ENCODE peak calls at places on chromosomes 13 and 19, in nine cellular contexts. I, R, K, G, Y, L, N, S and W are unnamed samples.

GRCh38 chr13:97191143-97191542 is 31.0 kb upstream of the MBNL2 start:
- DNase-seq in S (no peak), N (no peak), Y (no peak), R (no peak), K (no peak), I (no peak), G (no peak), L (no peak), W (no peak)

GRCh38 chr13:43804461-43805070 is 17.8 kb upstream of the ENOX1 start:
- DNase-seq in L (no peak), I (no peak), R (no peak), S (peak; percentile 89), N (peak; percentile 43), K (no peak), G (no peak), Y (no peak), W (peak; percentile 36)

GRCh38 chr13:44876782-44877324 is 112.4 kb downstream of the NUFIP1 start:
- DNase-seq in Y (no peak), R (no peak), K (no peak), I (no peak), G (no peak), L (peak; percentile 24), S (peak; percentile 44), N (no peak), W (no peak)

GRCh38 chr13:29993716-29994488 is 143.5 kb upstream of the UBL3 start:
- DNase-seq in R (no peak), S (peak; percentile 93), Y (no peak), I (no peak), N (no peak), K (no peak), G (no peak), L (no peak), W (no peak)

GRCh38 chr13:23074054-23074805 is 106.5 kb upstream of the SGCG start:
- DNase-seq in K (no peak), I (no peak), L (no peak), Y (no peak), N (no peak), R (no peak), S (no peak), G (no peak), W (no peak)

GRCh38 chr13:42643076-42643475 is 69.1 kb downstream of the TNFSF11 start:
- DNase-seq in G (no peak), L (no peak), S (no peak), I (no peak), N (no peak), K (no peak), Y (no peak), R (no peak), W (no peak)

GRCh38 chr13:46126552-46127171 is 21.8 kb upstream of the CPB2 start:
- DNase-seq in I (peak; percentile 68), R (peak; percentile 60), K (peak; percentile 48), Y (peak; percentile 83), G (peak; percentile 75), S (peak; percentile 74), N (peak; percentile 37), L (peak; percentile 75), W (peak; percentile 72)

GRCh38 chr13:45885194-45885593 is 33.6 kb upstream of the SIAH3 start:
- DNase-seq in N (no peak), Y (no peak), G (no peak), K (no peak), L (no peak), R (no peak), S (no peak), I (no peak), W (no peak)

GRCh38 chr19:47473336-47473735 is 1.6 kb upstream of the SLC8A2 start:
- DNase-seq in I (peak; percentile 42), L (no peak), R (no peak), Y (no peak), S (no peak), G (no peak), K (no peak), N (no peak), W (no peak)

GRCh38 chr13:94459116-94459515 is 20.4 kb downstream of the DCT start:
- DNase-seq in R (no peak), N (no peak), Y (no peak), S (no peak), L (no peak), K (no peak), G (no peak), I (no peak), W (no peak)

GRCh38 chr19:7681336-7682174 is 922 bp downstream of the TRAPPC5 start:
- DNase-seq in S (peak; percentile 76), I (peak; percentile 85), K (peak; percentile 77), R (peak; percentile 76), G (peak; percentile 81), Y (peak; percentile 90), N (no peak), L (peak; percentile 75), W (peak; percentile 83)

GRCh38 chr13:94332360-94333040 is 147.0 kb downstream of the DCT start:
- DNase-seq in N (no peak), R (no peak), S (no peak), Y (no peak), I (no peak), K (no peak), L (no peak), G (no peak), W (no peak)

GRCh38 chr13:79775830-79776229 is 294.9 kb downstream of the NDFIP2 start:
- DNase-seq in I (no peak), N (no peak), K (no peak), L (no peak), S (peak; percentile 80), G (no peak), Y (no peak), R (no peak), W (no peak)

GRCh38 chr19:47109541-47110375 is 3.8 kb downstream of the ZC3H4 start:
- DNase-seq in G (no peak), K (no peak), L (no peak), S (peak; percentile 69), R (peak; percentile 27), N (no peak), I (no peak), Y (no peak), W (peak; percentile 28)

GRCh38 chr19:16896913-16897571 is 8.2 kb downstream of the F2RL3 start:
- DNase-seq in S (peak; percentile 92), N (no peak), L (peak; percentile 98), G (peak; percentile 46), R (peak; percentile 24), I (peak; percentile 97), Y (peak; percentile 94), K (peak; percentile 57), W (peak; percentile 79)

GRCh38 chr19:24101459-24102122 is 14.6 kb downstream of the ZNF254 start:
- DNase-seq in R (no peak), Y (no peak), I (no peak), L (no peak), G (no peak), N (no peak), S (peak; percentile 4), K (no peak), W (no peak)

GRCh38 chr19:2064788-2065524 is 13.9 kb upstream of the MKNK2 start:
- DNase-seq in K (no peak), I (no peak), L (no peak), Y (no peak), G (no peak), N (no peak), R (no peak), S (no peak), W (no peak)

GRCh38 chr13:110336681-110337080 is 29.6 kb downstream of the COL4A2 start:
- DNase-seq in K (no peak), L (no peak), N (no peak), Y (no peak), R (no peak), S (no peak), G (no peak), I (no peak), W (no peak)

GRCh38 chr19:35264281-35265125 is 4.3 kb upstream of the USF2 start:
- DNase-seq in Y (peak; percentile 46), I (peak; percentile 34), G (no peak), K (no peak), L (no peak), R (no peak), N (no peak), S (no peak), W (no peak)

GRCh38 chr19:49437231-49437630 is 4.1 kb downstream of the SLC17A7 start:
- DNase-seq in R (no peak), S (no peak), K (no peak), G (no peak), N (no peak), L (no peak), I (no peak), Y (no peak), W (no peak)

GRCh38 chr19:5067666-5068065 is 98.8 kb downstream of the KDM4B start:
- DNase-seq in K (no peak), L (peak; percentile 23), N (no peak), G (no peak), Y (no peak), I (no peak), S (no peak), R (no peak), W (no peak)

GRCh38 chr13:49367640-49368431 is 76.0 kb downstream of the CAB39L start:
- DNase-seq in Y (no peak), S (no peak), G (no peak), L (no peak), I (no peak), R (no peak), N (no peak), K (no peak), W (no peak)

GRCh38 chr13:45194081-45194939 is 6.5 kb downstream of the KCTD4 start:
- DNase-seq in R (no peak), N (no peak), Y (no peak), L (no peak), I (no peak), S (peak; percentile 71), G (no peak), K (no peak), W (no peak)

GRCh38 chr13:38213307-38213706 is 136.3 kb upstream of the UFM1 start:
- DNase-seq in K (no peak), S (peak; percentile 73), Y (no peak), R (no peak), L (no peak), N (no peak), I (no peak), G (no peak), W (no peak)

GRCh38 chr13:51849145-51850101 is 4.4 kb upstream of the TMEM272 start:
- DNase-seq in S (peak; percentile 18), N (no peak), R (no peak), I (no peak), G (no peak), K (no peak), Y (peak; percentile 72), L (peak; percentile 60), W (no peak)

GRCh38 chr13:73341748-73342147 is 282.9 kb downstream of the KLF5 start:
- DNase-seq in K (no peak), Y (no peak), N (no peak), R (no peak), I (no peak), G (no peak), L (peak; percentile 3), S (peak; percentile 68), W (no peak)